ENCODE peak calls at places on chromosomes 11 and 22, in nine cellular contexts. L is NCI-H1930; C is right atrium auricular region; B is pons; W is endodermal cell; U is EL; V is glutamatergic neuron; M is activated naive CD8-positive, alpha-beta T cell treated with anti-CD3 and anti-CD28 coated beads, Interleukin-2, amount 10 ng/mL, durations not matched to agents 7 days and 5 days; J is EH. I is an unnamed sample.

GRCh38 chr22:16609548-16610261 is 17.1 kb upstream of the CCT8L2 start:
- DNase-seq in L (no peak), C (no peak), B (no peak), W (no peak), U (no peak), V (peak; percentile 43), M (peak; percentile 31), J (no peak), I (no peak)

GRCh38 chr22:45575173-45575572 is 72.5 kb downstream of the FBLN1 start:
- DNase-seq in L (no peak), C (no peak), B (no peak), W (no peak), U (no peak), V (no peak), M (no peak), J (no peak), I (no peak)

GRCh38 chr22:46336119-46337078 is 885 bp downstream of the TRMU start:
- DNase-seq in L (no peak), C (no peak), B (peak; percentile 8), W (peak; percentile 73), U (peak; percentile 29), V (peak; percentile 47), M (peak; percentile 48), J (peak; percentile 37), I (no peak)

GRCh38 chr22:36330655-36331305 is 57.0 kb downstream of the MYH9 start:
- DNase-seq in L (no peak), C (peak; percentile 79), B (no peak), W (peak; percentile 65), U (peak; percentile 90), V (no peak), M (peak; percentile 46), J (peak; percentile 98), I (no peak)

GRCh38 chr11:129374993-129375721 is 491 bp upstream of the BARX2 start:
- DNase-seq in L (no peak), C (no peak), B (no peak), W (peak; percentile 86), U (no peak), V (peak; percentile 37), M (peak; percentile 48), J (no peak), I (no peak)

GRCh38 chr11:35304900-35305299 is 114.5 kb downstream of the SLC1A2 start:
- DNase-seq in L (no peak), C (no peak), B (no peak), W (no peak), U (no peak), V (no peak), M (no peak), J (peak; percentile 12), I (no peak)

GRCh38 chr11:28760676-28761390 is 652.6 kb downstream of the METTL15 start:
- DNase-seq in L (no peak), C (no peak), B (no peak), W (peak; percentile 42), U (peak; percentile 66), V (no peak), M (no peak), J (peak; percentile 55), I (no peak)

GRCh38 chr11:112392860-112393259 is 132.2 kb upstream of the PLET1 start:
- DNase-seq in L (peak; percentile 27), C (no peak), B (no peak), W (no peak), U (no peak), V (peak; percentile 34), M (no peak), J (no peak), I (no peak)

GRCh38 chr22:46783721-46784120 is 21.3 kb downstream of the TBC1D22A start:
- DNase-seq in L (no peak), C (no peak), B (no peak), W (no peak), U (no peak), V (no peak), M (no peak), J (no peak), I (no peak)

GRCh38 chr11:2188745-2189144 is 17.1 kb upstream of the TH start:
- DNase-seq in L (no peak), C (no peak), B (no peak), W (no peak), U (no peak), V (no peak), M (no peak), J (no peak), I (no peak)

GRCh38 chr11:3015796-3016195 is 23.7 kb upstream of the NAP1L4 start:
- DNase-seq in L (no peak), C (no peak), B (no peak), W (no peak), U (no peak), V (no peak), M (no peak), J (peak; percentile 18), I (no peak)

I was measured in SW 1271.